ENCODE peak calls at places on chromosomes 1 and 21, in five cellular contexts. P is AG09309, U is HT1080, D is GM12891, N is activated T-helper 1 cell treated with Interleukin-2 at 50 U/mL for 16 hours. Z is an unnamed sample.

GRCh38 chr1:107523736-107524135 is 382.9 kb downstream of the NTNG1 start:
- DNase-seq in N (no peak), U (no peak), D (no peak), P (no peak), Z (no peak)

GRCh38 chr1:202011994-202012393 is 1.6 kb downstream of the ELF3 start:
- DNase-seq in N (no peak), P (no peak), D (no peak), U (no peak), Z (no peak)

GRCh38 chr1:89743788-89744187 is 77.0 kb upstream of the LRRC8D start:
- DNase-seq in U (no peak), P (no peak), N (no peak), D (no peak), Z (peak; percentile 79)

GRCh38 chr1:53640696-53641065 is 98.3 kb downstream of the GLIS1 start:
- DNase-seq in D (no peak), P (no peak), N (no peak), U (no peak), Z (no peak)

GRCh38 chr1:69862906-69863305 is 295.2 kb downstream of the LRRC7 start:
- DNase-seq in D (no peak), P (no peak), U (peak; percentile 3), N (no peak), Z (no peak)

GRCh38 chr1:182259963-182260362 is 131.6 kb downstream of the GLUL start:
- DNase-seq in D (no peak), P (no peak), U (no peak), N (no peak), Z (no peak)

GRCh38 chr1:15343729-15344128 is 66.0 kb upstream of the EFHD2 start:
- DNase-seq in N (no peak), D (no peak), P (no peak), U (no peak), Z (peak; percentile 79)

GRCh38 chr1:15849775-15850449 is 2.4 kb downstream of the SPEN start:
- DNase-seq in U (peak; percentile 69), N (peak; percentile 13), P (no peak), D (no peak), Z (peak; percentile 69)

GRCh38 chr21:38234395-38235142 is 22.2 kb upstream of the KCNJ15 start:
- DNase-seq in N (no peak), U (no peak), P (no peak), D (no peak), Z (no peak)

GRCh38 chr1:27392096-27392777 is at the start of gene GPR3:
- DNase-seq in P (peak; percentile 41), D (peak; percentile 95), N (peak; percentile 92), U (peak; percentile 89), Z (peak; percentile 93)

GRCh38 chr21:40516336-40516735 is 330.6 kb downstream of the DSCAM start:
- DNase-seq in P (no peak), N (no peak), D (no peak), U (no peak), Z (peak; percentile 72)

GRCh38 chr1:2021550-2021949 is 2.4 kb downstream of the GABRD start:
- DNase-seq in N (no peak), D (no peak), P (no peak), U (no peak), Z (peak; percentile 16)

GRCh38 chr1:178189814-178190213 is 95.9 kb downstream of the RASAL2 start:
- DNase-seq in N (no peak), D (no peak), U (peak; percentile 43), P (no peak), Z (peak; percentile 27)

GRCh38 chr1:200880212-200880611 is 7.4 kb downstream of the GPR25 start:
- DNase-seq in U (peak; percentile 13), P (no peak), D (no peak), N (no peak), Z (no peak)

GRCh38 chr1:151373196-151373595 is 691 bp upstream of the SELENBP1 start:
- DNase-seq in P (no peak), D (no peak), N (no peak), U (no peak), Z (no peak)

GRCh38 chr1:119469741-119470140 is 37.3 kb upstream of the HSD3B1 start:
- DNase-seq in D (no peak), U (no peak), N (no peak), P (no peak), Z (no peak)

GRCh38 chr1:196152086-196152485 is 456.2 kb downstream of the KCNT2 start:
- DNase-seq in N (no peak), D (no peak), U (no peak), P (no peak), Z (no peak)

GRCh38 chr1:54569339-54569738 is 21.3 kb downstream of the ACOT11 start:
- DNase-seq in U (no peak), N (no peak), D (no peak), P (peak; percentile 17), Z (no peak)

GRCh38 chr1:60078182-60078581 is 4.6 kb upstream of the C1orf87 start:
- DNase-seq in D (no peak), U (no peak), N (no peak), P (no peak), Z (no peak)

Z was measured in adrenal gland.